ENCODE peak calls at places on chromosomes 2 and 18, in four cellular contexts. V is ovary, G is heart left ventricle, R is IMR-90. E is an unnamed sample. For H3K4me1, the result is how much of the 10 kb centered on the place peaks cover.

GRCh38 chr18:12656671-12657047 is 1.2 kb downstream of the SPIRE1 start:
- DNase-seq in V (no peak), G (no peak), R (peak), E (no peak)

GRCh38 chr2:54673501-54673998 is 49.9 kb upstream of the EML6 start:
- DNase-seq in V (peak), G (peak), R (no peak), E (no peak)

GRCh38 chr2:98308068-98308467 is 38.2 kb upstream of the CNGA3 start:
- DNase-seq in V (no peak), G (no peak), R (peak), E (no peak)

GRCh38 chr2:159111346-159111922 is 143.0 kb downstream of the TANC1 start:
- DNase-seq in V (no peak), G (peak), R (no peak), E (no peak)

GRCh38 chr2:206311026-206311425 is 36.6 kb downstream of the ZDBF2 start:
- DNase-seq in V (no peak), G (no peak), R (no peak), E (no peak)

GRCh38 chr18:5962362-5962761 is 67.0 kb upstream of the TMEM200C start:
- DNase-seq in V (no peak), G (no peak), R (no peak), E (no peak)

GRCh38 chr2:49153231-49153630 is 1.1 kb downstream of the FSHR start:
- DNase-seq in V (no peak), G (no peak), R (no peak), E (no peak)

GRCh38 chr18:54112356-54112755 is 112.1 kb downstream of the MBD2 start:
- DNase-seq in V (no peak), G (no peak), R (no peak), E (no peak)

GRCh38 chr2:153739394-153739793 is 132.3 kb upstream of the GALNT13 start:
- DNase-seq in V (no peak), G (no peak), R (no peak), E (no peak)

GRCh38 chr2:152189622-152190495 is 14.3 kb upstream of the STAM2 start:
- DNase-seq in V (peak), G (peak), R (peak), E (peak)

GRCh38 chr2:89763581-89764485 is 1072.4 kb downstream of the RPIA start:
- DNase-seq in V (no peak), G (no peak), R (no peak), E (peak)

GRCh38 chr18:76495435-76496199 is 575 bp upstream of the ZNF516 start:
- DNase-seq in V (peak), G (no peak), R (peak), E (no peak)

DNA sequence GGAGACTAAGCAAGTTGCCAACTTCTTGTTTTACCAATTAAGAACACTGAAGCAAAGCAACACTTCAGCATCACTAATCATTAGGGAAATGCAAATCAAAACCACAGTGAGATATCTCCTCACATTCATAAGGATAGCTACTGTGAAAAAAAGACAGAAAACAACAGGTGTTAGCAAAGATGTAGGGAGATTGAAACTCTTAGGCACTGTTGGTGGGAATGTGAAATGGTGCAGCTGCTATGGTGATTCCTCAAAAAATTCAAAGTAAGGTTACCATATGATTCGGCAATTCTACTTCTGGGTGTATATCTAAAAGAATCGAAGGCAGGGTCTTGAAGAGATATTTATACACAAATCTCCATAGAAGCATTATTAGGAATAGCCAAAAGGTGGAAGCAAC is 8.6 kb upstream of the PRKD3 start:
- DNase-seq in V (no peak), G (no peak), R (no peak), E (no peak)
- H3K4me1 ChIP-seq in V (under half), G (under half), R (under half), E (under half)

DNA sequence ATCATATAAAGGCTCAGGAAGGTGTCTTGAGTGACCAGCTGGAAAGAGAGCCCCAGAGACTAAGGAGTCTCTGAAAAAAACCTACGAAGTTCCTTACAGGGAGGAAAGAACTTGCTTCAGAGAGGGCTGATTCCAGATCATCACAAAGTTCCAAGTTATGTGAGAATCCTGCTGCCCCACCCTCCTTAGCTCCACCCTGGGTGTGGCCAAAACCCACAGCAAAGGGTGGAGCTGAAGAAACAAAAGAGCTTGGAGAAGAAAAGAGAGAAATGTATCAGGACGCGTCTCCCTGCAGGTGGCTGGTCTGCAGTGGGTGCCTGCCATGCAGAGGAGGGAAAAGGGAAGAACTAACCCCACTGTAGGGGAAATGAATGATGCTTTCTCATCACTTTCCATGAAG is 32.8 kb upstream of the ZNF396 start:
- DNase-seq in V (no peak), G (no peak), R (no peak), E (no peak)
- H3K4me1 ChIP-seq in V (under half), G (under half), R (under half), E (under half)

GRCh38 chr2:218265626-218266025 is 4.3 kb downstream of the AAMP start:
- DNase-seq in V (no peak), G (no peak), R (no peak), E (no peak)

GRCh38 chr2:218266316-218266979 is 3.5 kb downstream of the AAMP start:
- DNase-seq in V (no peak), G (no peak), R (no peak), E (no peak)

GRCh38 chr2:218269900-218270720 is at the start of the genes AAMP and PNKD:
- DNase-seq in V (peak), G (peak), R (peak), E (peak)

GRCh38 chr2:218264773-218265601 is 4.2 kb downstream of the GPBAR1 start:
- DNase-seq in V (no peak), G (no peak), R (no peak), E (no peak)

GRCh38 chr2:218267259-218267658 is 2.7 kb downstream of the AAMP start:
- DNase-seq in V (no peak), G (no peak), R (no peak), E (no peak)
- H3K4me1 ChIP-seq in V (under half), G (under half), R (under half), E (under half)

DNA sequence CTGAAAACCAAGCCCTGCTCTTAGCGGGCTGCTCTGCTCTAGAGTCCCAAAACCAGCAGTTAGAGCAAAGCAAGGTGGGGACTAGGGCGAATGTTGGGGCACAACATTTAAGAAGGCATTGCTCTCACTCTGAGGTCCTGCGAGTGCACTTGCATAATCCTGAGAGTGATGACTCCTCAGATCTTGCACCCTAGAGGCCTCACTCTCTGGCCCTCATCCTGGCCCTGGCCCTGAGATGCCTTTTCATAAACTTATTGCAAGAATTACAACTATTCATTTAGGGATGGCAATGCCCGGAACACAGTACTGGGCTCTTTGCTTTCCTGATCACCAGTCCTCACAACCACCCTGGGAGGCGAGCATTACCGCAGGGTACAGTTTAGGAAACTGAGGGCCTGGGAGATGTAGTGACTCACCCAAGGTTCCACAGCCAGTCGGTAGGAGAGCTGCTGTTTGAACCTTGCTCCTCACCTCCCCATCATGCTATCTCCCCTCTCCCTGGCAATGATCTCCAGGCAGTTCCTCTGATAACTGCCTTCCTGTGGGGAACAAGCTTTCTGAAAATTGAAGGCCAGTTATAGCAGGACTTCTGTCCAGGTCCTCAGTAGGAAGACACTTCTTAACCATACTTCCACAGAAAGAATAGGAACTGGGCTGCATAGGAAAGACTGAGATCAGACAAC is 91.4 kb downstream of the TNS1 start:
- DNase-seq in V (no peak), G (no peak), R (no peak), E (no peak)
- H3K4me1 ChIP-seq in V (half or more), G (half or more), R (under half), E (under half)

GRCh38 chr18:65082907-65083306 is 667.9 kb upstream of the CDH7 start:
- DNase-seq in V (no peak), G (no peak), R (no peak), E (no peak)
- H3K4me1 ChIP-seq in V (under half), G (under half), R (under half), E (under half)

DNA sequence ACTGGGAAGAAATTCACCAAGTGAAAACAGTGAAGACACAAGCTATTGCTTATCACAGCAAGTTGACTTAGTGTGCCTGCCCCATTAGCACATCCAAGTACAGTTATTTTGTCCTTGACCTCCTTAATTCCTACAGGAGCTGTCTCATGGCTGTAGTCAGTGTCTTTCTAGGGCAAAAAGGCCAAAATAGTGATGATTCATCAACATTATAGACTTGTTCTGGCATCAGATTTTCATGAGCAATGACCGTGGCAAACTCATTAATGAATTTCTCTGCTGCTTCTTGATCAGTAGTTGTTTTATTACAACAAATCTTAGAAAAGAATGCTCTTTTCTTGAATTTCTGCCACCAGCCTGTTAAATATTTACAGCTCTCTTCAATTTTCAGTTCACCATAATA is 1169.3 kb upstream of the DDX18 start:
- DNase-seq in V (no peak), G (no peak), R (no peak), E (no peak)
- H3K4me1 ChIP-seq in V (under half), G (under half), R (under half), E (under half)